ENCODE peak calls at places on chromosomes 2 and 18, in eight cellular contexts. One of them, this sample, is unnamed.

GRCh38 chr2:145411493-145411892 is 891.6 kb upstream of the ZEB2 start:
- DNase-seq in heart right ventricle: no peak
- DNase-seq in colonic mucosa: no peak
- DNase-seq in left ventricle myocardium inferior: no peak
- DNase-seq in CD8-positive, alpha-beta memory T cell: no peak
- DNase-seq in heart left ventricle: no peak
- DNase-seq in A549: no peak
- DNase-seq in lower lobe of right lung: no peak
- DNase-seq in this sample: no peak

GRCh38 chr18:44130365-44130942 is 550.2 kb upstream of the SETBP1 start:
- DNase-seq in heart right ventricle: peak; percentile 21
- DNase-seq in colonic mucosa: peak; percentile 27
- DNase-seq in left ventricle myocardium inferior: no peak
- DNase-seq in CD8-positive, alpha-beta memory T cell: no peak
- DNase-seq in heart left ventricle: no peak
- DNase-seq in A549: peak; percentile 14
- DNase-seq in lower lobe of right lung: no peak
- DNase-seq in this sample: peak; percentile 48

GRCh38 chr18:61322265-61322873 is 10.9 kb upstream of the CDH20 start:
- DNase-seq in heart right ventricle: peak; percentile 41
- DNase-seq in colonic mucosa: peak; percentile 57
- DNase-seq in left ventricle myocardium inferior: peak; percentile 40
- DNase-seq in CD8-positive, alpha-beta memory T cell: peak; percentile 22
- DNase-seq in heart left ventricle: peak; percentile 43
- DNase-seq in A549: peak; percentile 32
- DNase-seq in lower lobe of right lung: no peak
- DNase-seq in this sample: peak; percentile 17

GRCh38 chr2:189287982-189288494 is 108.5 kb upstream of the COL5A2 start:
- DNase-seq in heart right ventricle: no peak
- DNase-seq in colonic mucosa: no peak
- DNase-seq in left ventricle myocardium inferior: no peak
- DNase-seq in CD8-positive, alpha-beta memory T cell: no peak
- DNase-seq in heart left ventricle: no peak
- DNase-seq in A549: peak; percentile 85
- DNase-seq in lower lobe of right lung: no peak
- DNase-seq in this sample: no peak

GRCh38 chr2:172677363-172677762 is 58.3 kb upstream of the RAPGEF4 start:
- DNase-seq in heart right ventricle: no peak
- DNase-seq in colonic mucosa: no peak
- DNase-seq in left ventricle myocardium inferior: no peak
- DNase-seq in CD8-positive, alpha-beta memory T cell: no peak
- DNase-seq in heart left ventricle: no peak
- DNase-seq in A549: no peak
- DNase-seq in lower lobe of right lung: no peak
- DNase-seq in this sample: no peak

GRCh38 chr2:27255187-27255586 is 7.7 kb downstream of the SLC30A3 start:
- DNase-seq in heart right ventricle: no peak
- DNase-seq in colonic mucosa: no peak
- DNase-seq in left ventricle myocardium inferior: no peak
- DNase-seq in CD8-positive, alpha-beta memory T cell: no peak
- DNase-seq in heart left ventricle: no peak
- DNase-seq in A549: no peak
- DNase-seq in lower lobe of right lung: no peak
- DNase-seq in this sample: no peak

GRCh38 chr2:72378737-72379346 is 231.2 kb upstream of the CYP26B1 start:
- DNase-seq in heart right ventricle: no peak
- DNase-seq in colonic mucosa: no peak
- DNase-seq in left ventricle myocardium inferior: no peak
- DNase-seq in CD8-positive, alpha-beta memory T cell: no peak
- DNase-seq in heart left ventricle: no peak
- DNase-seq in A549: no peak
- DNase-seq in lower lobe of right lung: no peak
- DNase-seq in this sample: no peak

GRCh38 chr2:213281156-213281555 is 3.1 kb upstream of the SPAG16 start:
- DNase-seq in heart right ventricle: no peak
- DNase-seq in colonic mucosa: no peak
- DNase-seq in left ventricle myocardium inferior: no peak
- DNase-seq in CD8-positive, alpha-beta memory T cell: no peak
- DNase-seq in heart left ventricle: no peak
- DNase-seq in A549: no peak
- DNase-seq in lower lobe of right lung: no peak
- DNase-seq in this sample: no peak

GRCh38 chr18:57433492-57434176 is 1.5 kb upstream of the ONECUT2 start:
- DNase-seq in heart right ventricle: no peak
- DNase-seq in colonic mucosa: no peak
- DNase-seq in left ventricle myocardium inferior: no peak
- DNase-seq in CD8-positive, alpha-beta memory T cell: no peak
- DNase-seq in heart left ventricle: no peak
- DNase-seq in A549: peak; percentile 6
- DNase-seq in lower lobe of right lung: no peak
- DNase-seq in this sample: no peak

GRCh38 chr2:152782171-152782570 is 63.8 kb downstream of the ARL6IP6 start:
- DNase-seq in heart right ventricle: no peak
- DNase-seq in colonic mucosa: no peak
- DNase-seq in left ventricle myocardium inferior: no peak
- DNase-seq in CD8-positive, alpha-beta memory T cell: no peak
- DNase-seq in heart left ventricle: no peak
- DNase-seq in A549: no peak
- DNase-seq in lower lobe of right lung: no peak
- DNase-seq in this sample: no peak

GRCh38 chr2:22329097-22329716 is 1055.8 kb upstream of the KLHL29 start:
- DNase-seq in heart right ventricle: peak; percentile 4
- DNase-seq in colonic mucosa: no peak
- DNase-seq in left ventricle myocardium inferior: peak; percentile 17
- DNase-seq in CD8-positive, alpha-beta memory T cell: no peak
- DNase-seq in heart left ventricle: peak; percentile 25
- DNase-seq in A549: no peak
- DNase-seq in lower lobe of right lung: no peak
- DNase-seq in this sample: no peak

GRCh38 chr2:238910751-238911351 is 63.0 kb downstream of the TWIST2 start:
- DNase-seq in heart right ventricle: no peak
- DNase-seq in colonic mucosa: no peak
- DNase-seq in left ventricle myocardium inferior: no peak
- DNase-seq in CD8-positive, alpha-beta memory T cell: no peak
- DNase-seq in heart left ventricle: no peak
- DNase-seq in A549: peak; percentile 42
- DNase-seq in lower lobe of right lung: no peak
- DNase-seq in this sample: no peak

GRCh38 chr2:218963597-218963996 is 4.1 kb downstream of the CDK5R2 start:
- DNase-seq in heart right ventricle: no peak
- DNase-seq in colonic mucosa: no peak
- DNase-seq in left ventricle myocardium inferior: no peak
- DNase-seq in CD8-positive, alpha-beta memory T cell: no peak
- DNase-seq in heart left ventricle: no peak
- DNase-seq in A549: no peak
- DNase-seq in lower lobe of right lung: no peak
- DNase-seq in this sample: no peak

GRCh38 chr2:15527074-15527739 is 33.9 kb downstream of the NBAS start:
- DNase-seq in heart right ventricle: no peak
- DNase-seq in colonic mucosa: no peak
- DNase-seq in left ventricle myocardium inferior: no peak
- DNase-seq in CD8-positive, alpha-beta memory T cell: no peak
- DNase-seq in heart left ventricle: no peak
- DNase-seq in A549: peak; percentile 36
- DNase-seq in lower lobe of right lung: no peak
- DNase-seq in this sample: no peak

GRCh38 chr2:33240178-33240577 is 236.3 kb upstream of the RASGRP3 start:
- DNase-seq in heart right ventricle: no peak
- DNase-seq in colonic mucosa: no peak
- DNase-seq in left ventricle myocardium inferior: no peak
- DNase-seq in CD8-positive, alpha-beta memory T cell: no peak
- DNase-seq in heart left ventricle: no peak
- DNase-seq in A549: peak; percentile 79
- DNase-seq in lower lobe of right lung: no peak
- DNase-seq in this sample: no peak

GRCh38 chr18:33578371-33579146 is 540 bp downstream of the ASXL3 start:
- DNase-seq in heart right ventricle: peak; percentile 20
- DNase-seq in colonic mucosa: peak; percentile 45
- DNase-seq in left ventricle myocardium inferior: peak; percentile 33
- DNase-seq in CD8-positive, alpha-beta memory T cell: no peak
- DNase-seq in heart left ventricle: peak; percentile 28
- DNase-seq in A549: no peak
- DNase-seq in lower lobe of right lung: peak; percentile 44
- DNase-seq in this sample: peak; percentile 68

GRCh38 chr2:70965506-70965905 is 12.9 kb upstream of the ANKRD53 start:
- DNase-seq in heart right ventricle: no peak
- DNase-seq in colonic mucosa: peak; percentile 15
- DNase-seq in left ventricle myocardium inferior: no peak
- DNase-seq in CD8-positive, alpha-beta memory T cell: no peak
- DNase-seq in heart left ventricle: no peak
- DNase-seq in A549: no peak
- DNase-seq in lower lobe of right lung: no peak
- DNase-seq in this sample: no peak

GRCh38 chr2:120346034-120346666 is at the start of gene INHBB:
- DNase-seq in heart right ventricle: no peak
- DNase-seq in colonic mucosa: no peak
- DNase-seq in left ventricle myocardium inferior: no peak
- DNase-seq in CD8-positive, alpha-beta memory T cell: no peak
- DNase-seq in heart left ventricle: no peak
- DNase-seq in A549: peak; percentile 24
- DNase-seq in lower lobe of right lung: no peak
- DNase-seq in this sample: no peak

GRCh38 chr18:14916851-14917250 is 168.9 kb downstream of the ANKRD30B start:
- DNase-seq in heart right ventricle: no peak
- DNase-seq in colonic mucosa: no peak
- DNase-seq in left ventricle myocardium inferior: no peak
- DNase-seq in CD8-positive, alpha-beta memory T cell: no peak
- DNase-seq in heart left ventricle: no peak
- DNase-seq in A549: no peak
- DNase-seq in lower lobe of right lung: no peak
- DNase-seq in this sample: no peak

GRCh38 chr2:54947596-54948519 is 102.4 kb downstream of the RTN4 start:
- DNase-seq in heart right ventricle: no peak
- DNase-seq in colonic mucosa: no peak
- DNase-seq in left ventricle myocardium inferior: no peak
- DNase-seq in CD8-positive, alpha-beta memory T cell: no peak
- DNase-seq in heart left ventricle: no peak
- DNase-seq in A549: no peak
- DNase-seq in lower lobe of right lung: no peak
- DNase-seq in this sample: no peak

GRCh38 chr18:74115046-74115445 is 32.6 kb downstream of the FBXO15 start:
- DNase-seq in heart right ventricle: no peak
- DNase-seq in colonic mucosa: no peak
- DNase-seq in left ventricle myocardium inferior: no peak
- DNase-seq in CD8-positive, alpha-beta memory T cell: no peak
- DNase-seq in heart left ventricle: no peak
- DNase-seq in A549: no peak
- DNase-seq in lower lobe of right lung: no peak
- DNase-seq in this sample: no peak

DNA sequence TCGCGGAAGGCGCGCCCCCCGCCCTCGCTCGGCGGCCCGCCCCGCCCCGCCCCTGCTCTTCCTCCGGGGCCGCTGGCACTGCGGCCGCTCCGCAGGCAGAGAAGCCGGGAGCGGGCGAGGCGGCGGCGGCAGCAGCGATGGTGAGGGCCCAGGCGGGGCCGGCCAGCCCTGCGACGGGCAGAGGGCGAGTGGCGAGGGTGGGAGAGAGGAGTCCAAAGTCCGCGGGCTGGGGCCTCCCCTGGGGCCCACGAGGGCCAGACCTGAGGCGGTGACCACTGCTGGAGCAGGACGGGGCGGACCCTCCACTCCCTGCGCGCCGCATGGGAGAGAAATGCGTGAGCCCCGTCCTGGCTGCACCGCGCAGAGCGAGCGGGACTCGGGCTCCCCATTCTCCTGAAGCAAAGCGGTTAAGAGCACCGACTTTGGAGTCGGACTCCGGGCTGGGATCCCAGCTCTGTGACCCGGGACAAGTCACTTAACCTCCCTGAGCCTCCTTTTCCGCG is at the start of gene VAMP5:
- DNase-seq in heart right ventricle: no peak
- DNase-seq in colonic mucosa: peak; percentile 59
- DNase-seq in left ventricle myocardium inferior: peak; percentile 58
- DNase-seq in CD8-positive, alpha-beta memory T cell: peak; percentile 43
- DNase-seq in heart left ventricle: peak; percentile 44
- DNase-seq in A549: no peak
- DNase-seq in lower lobe of right lung: no peak
- DNase-seq in this sample: no peak
- H3K4me1 ChIP-seq in heart right ventricle: peaks cover 80% of the 10 kb centered on the region
- H3K4me1 ChIP-seq in colonic mucosa: peaks cover 8% of the 10 kb centered on the region
- H3K4me1 ChIP-seq in left ventricle myocardium inferior: peaks cover 70% of the 10 kb centered on the region
- H3K4me1 ChIP-seq in CD8-positive, alpha-beta memory T cell: peaks cover 51% of the 10 kb centered on the region
- H3K4me1 ChIP-seq in heart left ventricle: peaks cover 57% of the 10 kb centered on the region
- H3K4me1 ChIP-seq in A549: peaks cover 19% of the 10 kb centered on the region
- H3K4me1 ChIP-seq in lower lobe of right lung: peaks cover 83% of the 10 kb centered on the region
- H3K4me1 ChIP-seq in this sample: peaks cover 18% of the 10 kb centered on the region

GRCh38 chr18:77068890-77069312 is 63.7 kb downstream of the MBP start:
- DNase-seq in heart right ventricle: no peak
- DNase-seq in colonic mucosa: no peak
- DNase-seq in left ventricle myocardium inferior: no peak
- DNase-seq in CD8-positive, alpha-beta memory T cell: no peak
- DNase-seq in heart left ventricle: peak; percentile 49
- DNase-seq in A549: no peak
- DNase-seq in lower lobe of right lung: no peak
- DNase-seq in this sample: no peak
- H3K4me1 ChIP-seq in heart right ventricle: peaks cover 96% of the 10 kb centered on the region
- H3K4me1 ChIP-seq in colonic mucosa: peaks cover 12% of the 10 kb centered on the region
- H3K4me1 ChIP-seq in left ventricle myocardium inferior: peaks cover 86% of the 10 kb centered on the region
- H3K4me1 ChIP-seq in CD8-positive, alpha-beta memory T cell: peaks cover 98% of the 10 kb centered on the region
- H3K4me1 ChIP-seq in heart left ventricle: peaks cover 39% of the 10 kb centered on the region
- H3K4me1 ChIP-seq in A549: peaks cover 94% of the 10 kb centered on the region
- H3K4me1 ChIP-seq in lower lobe of right lung: peaks cover 90% of the 10 kb centered on the region
- H3K4me1 ChIP-seq in this sample: no peaks in the 10 kb centered on the region

GRCh38 chr2:98469862-98470544 is 25.3 kb downstream of the INPP4A start:
- DNase-seq in heart right ventricle: no peak
- DNase-seq in colonic mucosa: no peak
- DNase-seq in left ventricle myocardium inferior: no peak
- DNase-seq in CD8-positive, alpha-beta memory T cell: no peak
- DNase-seq in heart left ventricle: no peak
- DNase-seq in A549: no peak
- DNase-seq in lower lobe of right lung: no peak
- DNase-seq in this sample: no peak
- H3K4me1 ChIP-seq in heart right ventricle: peaks cover 93% of the 10 kb centered on the region
- H3K4me1 ChIP-seq in colonic mucosa: no peaks in the 10 kb centered on the region
- H3K4me1 ChIP-seq in left ventricle myocardium inferior: peaks cover 53% of the 10 kb centered on the region
- H3K4me1 ChIP-seq in CD8-positive, alpha-beta memory T cell: peaks cover 98% of the 10 kb centered on the region
- H3K4me1 ChIP-seq in heart left ventricle: peaks cover 73% of the 10 kb centered on the region
- H3K4me1 ChIP-seq in A549: peaks cover 12% of the 10 kb centered on the region
- H3K4me1 ChIP-seq in lower lobe of right lung: peaks cover 56% of the 10 kb centered on the region
- H3K4me1 ChIP-seq in this sample: peaks cover 4% of the 10 kb centered on the region

DNA sequence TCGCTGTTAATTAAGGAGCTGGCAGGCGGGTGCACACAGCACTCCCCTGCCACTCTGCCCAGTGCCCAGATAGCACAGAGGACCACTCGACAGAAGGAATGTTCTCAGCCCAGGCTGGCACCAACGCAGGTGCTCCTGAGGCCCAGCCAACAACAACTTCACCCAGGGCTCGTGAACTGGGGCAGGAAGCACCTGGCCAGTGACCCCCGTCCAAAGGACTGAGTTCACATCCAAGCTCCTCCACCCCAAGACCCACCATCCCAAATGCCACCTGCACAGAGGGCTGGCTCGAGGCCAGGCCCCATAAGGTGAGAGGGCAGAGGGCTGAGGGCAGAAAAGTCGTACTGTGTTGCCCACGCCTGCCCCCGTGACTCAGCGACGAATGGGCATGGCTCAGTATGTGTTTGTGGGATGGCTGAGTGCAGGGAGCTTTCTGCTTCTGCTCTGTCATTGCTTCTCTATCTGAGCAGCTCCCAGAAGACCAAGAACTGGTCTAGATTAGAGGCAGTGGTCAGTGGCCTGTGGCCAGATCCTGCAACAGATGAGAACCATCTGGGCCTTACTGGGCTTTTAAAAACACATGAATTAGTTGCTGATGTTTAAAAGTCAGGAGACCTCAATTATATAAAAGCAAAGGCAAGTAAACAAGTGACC is 68.4 kb downstream of the POLR1A start:
- DNase-seq in heart right ventricle: peak; percentile 86
- DNase-seq in colonic mucosa: peak; percentile 52
- DNase-seq in left ventricle myocardium inferior: peak; percentile 87
- DNase-seq in CD8-positive, alpha-beta memory T cell: peak; percentile 20
- DNase-seq in heart left ventricle: peak; percentile 81
- DNase-seq in A549: no peak
- DNase-seq in lower lobe of right lung: peak; percentile 86
- DNase-seq in this sample: peak; percentile 44
- H3K4me1 ChIP-seq in heart right ventricle: peaks cover 52% of the 10 kb centered on the region
- H3K4me1 ChIP-seq in colonic mucosa: peaks cover 6% of the 10 kb centered on the region
- H3K4me1 ChIP-seq in left ventricle myocardium inferior: peaks cover 63% of the 10 kb centered on the region
- H3K4me1 ChIP-seq in CD8-positive, alpha-beta memory T cell: peaks cover 94% of the 10 kb centered on the region
- H3K4me1 ChIP-seq in heart left ventricle: peaks cover 51% of the 10 kb centered on the region
- H3K4me1 ChIP-seq in A549: peaks cover 15% of the 10 kb centered on the region
- H3K4me1 ChIP-seq in lower lobe of right lung: peaks cover 53% of the 10 kb centered on the region
- H3K4me1 ChIP-seq in this sample: peaks cover 6% of the 10 kb centered on the region